ENCODE peak calls at places on chromosomes 6 and 20, in five cellular contexts. I is H1, R is mesenchymal stem cell, C is H9, Z is neuronal stem cell. S is an unnamed sample.

GRCh38 chr20:41480054-41480770 is 113.6 kb upstream of the EMILIN3 start:
- DNase-seq in C (no peak), I (no peak), Z (no peak), R (peak), S (no peak)

GRCh38 chr20:38423541-38423940 is 11.6 kb downstream of the SNHG17 start:
- DNase-seq in Z (no peak), I (no peak), C (no peak), R (no peak), S (no peak)

GRCh38 chr6:141463237-141463977 is 669.3 kb upstream of the GJE1 start:
- DNase-seq in I (no peak), Z (no peak), C (no peak), R (peak), S (peak)

GRCh38 chr6:72580281-72580940 is 41.5 kb upstream of the KCNQ5 start:
- DNase-seq in Z (no peak), I (no peak), C (peak), R (peak), S (peak)

GRCh38 chr6:167214216-167214615 is 56.4 kb upstream of the GPR31 start:
- DNase-seq in Z (no peak), C (no peak), I (no peak), R (no peak), S (no peak)

GRCh38 chr6:85396159-85396808 is 53.6 kb upstream of the NT5E start:
- DNase-seq in C (no peak), I (no peak), Z (no peak), R (no peak), S (no peak)

GRCh38 chr20:21048841-21049273 is 57.3 kb downstream of the LINC00237 start:
- DNase-seq in Z (peak), C (peak), I (peak), R (no peak), S (no peak)

GRCh38 chr6:38959138-38959537 is 89.4 kb upstream of the GLP1R start:
- DNase-seq in C (no peak), R (no peak), Z (no peak), I (no peak), S (no peak)

GRCh38 chr6:10633216-10633615 is 61.2 kb downstream of the C6orf52 start:
- DNase-seq in Z (no peak), C (no peak), I (no peak), R (peak), S (peak)

GRCh38 chr20:10313701-10314100 is 95.1 kb downstream of the SNAP25 start:
- DNase-seq in Z (peak), R (peak), I (no peak), C (no peak), S (peak)

GRCh38 chr20:59940956-59941294 is 736 bp downstream of the FAM217B start:
- DNase-seq in I (no peak), R (no peak), Z (no peak), C (no peak), S (no peak)

GRCh38 chr20:5996765-5997164 is 46.3 kb downstream of the MCM8 start:
- DNase-seq in C (no peak), I (no peak), Z (no peak), R (no peak), S (no peak)

GRCh38 chr20:50085481-50086365 is 27.2 kb downstream of the UBE2V1 start:
- DNase-seq in I (no peak), R (peak), Z (peak), C (peak), S (peak)
- H2BK120ac ChIP-seq in I (no peak), R (peak), Z (no peak), C (no peak), S (peak)

DNA sequence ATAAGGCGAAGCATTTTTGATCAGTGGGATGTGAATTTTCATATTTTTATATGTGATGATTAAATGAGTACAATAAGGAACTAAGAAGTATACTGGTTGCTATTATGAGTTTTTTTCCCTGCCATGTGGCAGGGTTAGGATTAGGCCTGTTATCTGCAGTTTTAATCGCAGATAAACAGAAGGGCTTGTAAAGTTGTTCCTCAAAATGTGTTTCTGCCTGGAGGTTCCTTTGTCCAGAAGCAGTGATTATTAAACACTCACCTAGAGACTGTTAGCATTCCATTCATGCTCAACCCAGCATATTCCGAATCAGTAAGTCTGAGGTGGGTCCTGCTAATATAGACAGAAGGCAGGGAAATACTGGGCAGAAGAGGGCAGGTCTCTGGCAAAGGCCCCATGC is 316.0 kb downstream of the CLIC5 start:
- DNase-seq in C (no peak), I (no peak), R (no peak), Z (no peak), S (no peak)
- H4K91ac ChIP-seq in C (no peak), I (no peak), R (no peak), Z (no peak), S (peak)

GRCh38 chr6:121826156-121826810 is 390.8 kb downstream of the GJA1 start:
- DNase-seq in R (peak), C (no peak), I (no peak), Z (no peak), S (peak)

GRCh38 chr6:121835662-121836061 is 400.2 kb downstream of the GJA1 start:
- DNase-seq in R (peak), Z (no peak), C (no peak), I (no peak), S (no peak)

GRCh38 chr6:121828567-121828966 is 393.1 kb downstream of the GJA1 start:
- DNase-seq in I (no peak), R (no peak), Z (no peak), C (no peak), S (no peak)

GRCh38 chr6:121830759-121831158 is 395.3 kb downstream of the GJA1 start:
- DNase-seq in I (no peak), Z (no peak), R (no peak), C (no peak), S (no peak)
- H2BK120ac ChIP-seq in I (no peak), Z (no peak), R (no peak), C (no peak), S (no peak)

DNA sequence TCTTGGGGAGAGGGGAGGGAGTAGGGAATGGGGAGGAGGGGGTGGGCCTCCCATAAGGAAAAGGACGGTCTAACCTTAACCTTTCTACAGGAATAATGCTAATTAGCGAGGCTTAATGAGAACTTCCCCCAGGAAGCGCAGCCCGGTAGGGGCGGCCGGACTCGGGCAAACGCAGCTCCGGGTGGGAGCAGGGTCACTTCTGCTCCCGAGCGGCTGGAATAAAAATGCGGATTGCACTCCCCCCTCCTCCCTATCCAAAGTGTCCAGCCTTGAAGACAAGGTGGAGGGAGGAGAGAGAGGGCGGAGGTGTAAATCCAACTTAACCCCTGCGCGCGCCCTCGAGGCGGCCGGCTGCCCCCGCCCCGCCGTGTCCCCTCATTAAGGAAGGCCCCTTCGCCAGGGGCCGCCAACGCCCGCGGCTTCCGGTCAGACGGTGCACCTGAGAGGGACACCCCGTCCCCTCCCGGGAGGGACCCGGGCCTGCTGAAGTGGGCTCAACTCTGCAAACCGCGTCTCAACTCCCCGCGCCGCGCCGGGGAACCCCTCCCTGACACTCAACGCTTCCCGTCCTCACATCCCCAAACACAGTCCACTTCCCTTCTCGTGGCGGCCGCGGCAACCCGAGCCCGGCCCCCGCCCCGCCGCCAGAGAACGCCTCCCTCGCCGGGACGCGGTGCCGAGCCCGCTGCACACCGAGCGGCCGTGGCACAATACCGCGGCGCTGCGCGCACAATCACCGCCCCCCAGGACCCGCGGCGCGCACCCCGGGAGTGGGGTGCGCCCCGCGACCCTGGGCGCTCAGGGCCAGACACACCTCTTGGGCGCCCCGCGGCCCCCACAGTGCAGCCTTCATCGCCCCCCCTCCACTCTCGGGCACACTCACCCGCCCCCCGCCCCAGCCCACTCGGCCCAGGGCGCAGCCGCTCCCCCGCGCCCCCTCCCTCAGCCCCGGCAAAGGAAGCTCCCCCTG is 102.6 kb downstream of the NOL4L start:
- DNase-seq in Z (peak), R (peak), C (peak), I (peak), S (no peak)
- H4K91ac ChIP-seq in Z (no peak), R (peak), C (no peak), I (no peak), S (no peak)

GRCh38 chr20:51432875-51433274 is 109.6 kb downstream of the NFATC2 start:
- DNase-seq in I (no peak), R (no peak), Z (no peak), C (no peak), S (no peak)
- H2BK120ac ChIP-seq in I (no peak), R (no peak), Z (no peak), C (no peak), S (no peak)

GRCh38 chr20:46640536-46641311 is 10.5 kb downstream of the SLC13A3 start:
- DNase-seq in I (no peak), R (no peak), Z (no peak), C (no peak), S (no peak)
- H4K91ac ChIP-seq in I (peak), R (no peak), Z (no peak), C (no peak), S (no peak)